ENCODE peak calls at places on chromosome 11, in five cellular contexts. One of them, this sample, is unnamed. For H3K27me3, the result is how much of the 10 kb centered on the place peaks cover.

GRCh38 chr11:61307354-61307753 is 12.2 kb upstream of the VWCE start:
- DNase-seq in transverse colon: no peak
- DNase-seq in heart right ventricle: no peak
- DNase-seq in adrenal gland: no peak
- DNase-seq in lower lobe of right lung: no peak
- DNase-seq in this sample: no peak

GRCh38 chr11:120807414-120808150 is 216.3 kb upstream of the TBCEL start:
- DNase-seq in transverse colon: no peak
- DNase-seq in heart right ventricle: no peak
- DNase-seq in adrenal gland: no peak
- DNase-seq in lower lobe of right lung: no peak
- DNase-seq in this sample: no peak

GRCh38 chr11:43555811-43556210 is 124.7 kb upstream of the HSD17B12 start:
- DNase-seq in transverse colon: no peak
- DNase-seq in heart right ventricle: peak
- DNase-seq in adrenal gland: peak
- DNase-seq in lower lobe of right lung: no peak
- DNase-seq in this sample: no peak

GRCh38 chr11:56876621-56877312 is 111.9 kb upstream of the OR5AK2 start:
- DNase-seq in transverse colon: no peak
- DNase-seq in heart right ventricle: peak
- DNase-seq in adrenal gland: no peak
- DNase-seq in lower lobe of right lung: no peak
- DNase-seq in this sample: no peak

GRCh38 chr11:20029193-20029592 is 131.1 kb downstream of the DBX1 start:
- DNase-seq in transverse colon: no peak
- DNase-seq in heart right ventricle: no peak
- DNase-seq in adrenal gland: no peak
- DNase-seq in lower lobe of right lung: no peak
- DNase-seq in this sample: no peak

GRCh38 chr11:14902650-14903350 is 10.8 kb upstream of the CYP2R1 start:
- DNase-seq in transverse colon: no peak
- DNase-seq in heart right ventricle: no peak
- DNase-seq in adrenal gland: no peak
- DNase-seq in lower lobe of right lung: no peak
- DNase-seq in this sample: no peak

GRCh38 chr11:45333506-45333971 is 47.4 kb upstream of the SYT13 start:
- DNase-seq in transverse colon: peak
- DNase-seq in heart right ventricle: peak
- DNase-seq in adrenal gland: peak
- DNase-seq in lower lobe of right lung: no peak
- DNase-seq in this sample: peak

GRCh38 chr11:62694455-62695167 is 5.3 kb upstream of the LRRN4CL start:
- DNase-seq in transverse colon: peak
- DNase-seq in heart right ventricle: peak
- DNase-seq in adrenal gland: peak
- DNase-seq in lower lobe of right lung: peak
- DNase-seq in this sample: peak

GRCh38 chr11:109734602-109735001 is 312.6 kb downstream of the C11orf87 start:
- DNase-seq in transverse colon: no peak
- DNase-seq in heart right ventricle: no peak
- DNase-seq in adrenal gland: no peak
- DNase-seq in lower lobe of right lung: no peak
- DNase-seq in this sample: no peak

GRCh38 chr11:6531267-6531752 is 34.2 kb downstream of the DNHD1 start:
- DNase-seq in transverse colon: no peak
- DNase-seq in heart right ventricle: peak
- DNase-seq in adrenal gland: peak
- DNase-seq in lower lobe of right lung: no peak
- DNase-seq in this sample: no peak

GRCh38 chr11:6405039-6405667 is 13.7 kb downstream of the APBB1 start:
- DNase-seq in transverse colon: no peak
- DNase-seq in heart right ventricle: no peak
- DNase-seq in adrenal gland: no peak
- DNase-seq in lower lobe of right lung: peak
- DNase-seq in this sample: no peak

DNA sequence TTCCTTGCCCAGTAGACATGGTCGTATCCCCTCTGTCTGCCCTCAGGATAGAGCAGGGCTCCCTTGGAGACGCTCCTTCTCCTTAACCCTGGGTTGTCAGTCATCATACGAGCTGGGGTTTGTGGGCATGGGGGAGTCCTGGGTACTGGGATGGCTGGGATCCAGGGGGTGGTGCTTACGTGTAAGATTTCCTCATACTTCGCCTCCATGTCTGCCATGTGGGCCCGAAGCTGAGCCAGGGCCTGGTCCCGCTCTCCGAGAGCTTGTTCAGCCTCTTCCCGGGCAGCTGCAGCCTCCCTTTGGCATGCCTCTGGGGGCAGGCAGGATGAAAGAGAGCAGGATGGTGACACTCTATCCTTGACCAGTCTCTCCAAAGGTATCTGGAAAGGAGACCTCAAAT is 5.3 kb downstream of the NHERF4 start:
- DNase-seq in transverse colon: no peak
- DNase-seq in heart right ventricle: no peak
- DNase-seq in adrenal gland: no peak
- DNase-seq in lower lobe of right lung: peak
- DNase-seq in this sample: no peak
- TF ChIP-seq CTCF in transverse colon: no peak
- TF ChIP-seq CTCF in heart right ventricle: no peak
- TF ChIP-seq CTCF in adrenal gland: no peak
- TF ChIP-seq CTCF in lower lobe of right lung: no peak
- TF ChIP-seq CTCF in this sample: no peak

DNA sequence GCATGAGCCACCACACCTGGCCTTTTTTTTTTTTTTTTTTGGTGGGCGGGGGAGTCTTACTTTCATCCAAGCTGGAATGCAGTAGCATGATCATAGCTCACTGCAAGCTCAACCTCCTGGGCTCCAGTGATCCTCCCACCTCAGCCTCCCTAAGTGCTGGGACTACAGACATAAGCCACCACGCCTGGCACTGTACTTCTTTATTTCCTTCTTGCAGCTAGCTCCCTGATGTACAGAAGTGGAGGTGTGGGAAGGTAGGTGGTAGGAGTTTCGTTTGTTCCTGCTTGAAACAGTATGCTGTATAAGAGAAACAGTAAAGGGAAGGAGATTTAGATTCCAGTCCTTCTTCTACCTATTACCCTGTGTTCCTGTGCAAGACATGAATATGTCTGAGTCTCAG is 72.1 kb downstream of the WNT11 start:
- DNase-seq in transverse colon: no peak
- DNase-seq in heart right ventricle: no peak
- DNase-seq in adrenal gland: no peak
- DNase-seq in lower lobe of right lung: no peak
- DNase-seq in this sample: no peak
- H3K27me3 ChIP-seq in transverse colon: under half
- H3K27me3 ChIP-seq in heart right ventricle: under half
- H3K27me3 ChIP-seq in adrenal gland: under half
- H3K27me3 ChIP-seq in lower lobe of right lung: under half
- H3K27me3 ChIP-seq in this sample: under half

DNA sequence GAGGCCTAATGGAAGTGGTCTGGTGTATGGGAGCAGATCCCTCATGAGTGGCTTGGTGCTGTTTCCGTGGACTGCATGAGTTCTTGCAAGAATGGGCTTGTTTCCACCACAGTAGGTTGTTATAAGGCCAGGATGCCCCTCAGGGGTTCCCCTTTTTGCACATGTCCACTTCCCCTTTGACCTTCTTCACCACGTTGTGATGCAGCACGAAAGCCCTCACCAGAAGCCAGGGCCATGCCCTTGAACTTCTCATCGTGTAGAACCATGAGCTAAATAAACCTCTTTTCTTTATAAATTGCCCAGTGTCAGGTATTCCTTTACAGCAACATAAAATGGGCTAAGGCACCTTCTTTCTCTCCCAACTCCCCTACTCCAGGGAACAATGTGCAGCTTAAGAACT is 2.8 kb upstream of the NARS2 start:
- DNase-seq in transverse colon: no peak
- DNase-seq in heart right ventricle: no peak
- DNase-seq in adrenal gland: no peak
- DNase-seq in lower lobe of right lung: no peak
- DNase-seq in this sample: no peak
- H3K27ac ChIP-seq in transverse colon: no peak
- H3K27ac ChIP-seq in heart right ventricle: no peak
- H3K27ac ChIP-seq in adrenal gland: no peak
- H3K27ac ChIP-seq in lower lobe of right lung: no peak
- H3K27ac ChIP-seq in this sample: no peak

DNA sequence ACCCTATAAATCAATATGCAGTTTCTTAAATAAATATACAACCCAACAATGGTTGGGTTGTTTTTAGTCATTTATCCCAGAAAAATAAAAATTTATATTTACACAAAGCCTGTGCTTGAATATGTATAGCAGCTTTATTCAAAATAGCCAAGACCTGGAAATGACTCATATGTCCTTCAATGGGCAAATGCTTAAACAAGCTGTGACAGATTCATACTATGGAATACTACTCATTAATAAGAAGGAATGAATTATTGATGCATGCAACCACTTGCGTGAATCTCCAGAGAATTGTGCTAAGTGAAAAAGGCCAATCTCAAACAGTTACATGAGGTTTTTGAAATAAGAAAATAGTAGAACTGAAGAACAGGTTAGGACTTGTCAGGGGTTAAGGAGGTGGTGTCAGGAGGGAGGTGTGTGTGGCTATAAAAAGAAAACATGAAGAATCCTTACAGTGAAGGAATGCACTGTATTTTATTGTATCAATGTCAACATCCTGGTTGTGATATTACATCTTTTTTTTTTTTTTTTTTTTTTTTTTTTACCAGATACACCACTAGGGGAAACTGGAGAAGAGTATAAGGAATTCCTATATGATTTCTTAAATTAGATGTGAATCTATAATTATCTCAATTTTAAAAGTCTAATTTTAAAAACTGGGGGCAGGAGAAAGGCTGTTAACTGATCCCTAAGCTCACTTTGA is 82.4 kb upstream of the CD44 start:
- DNase-seq in transverse colon: no peak
- DNase-seq in heart right ventricle: no peak
- DNase-seq in adrenal gland: no peak
- DNase-seq in lower lobe of right lung: no peak
- DNase-seq in this sample: no peak
- TF ChIP-seq CTCF in transverse colon: no peak
- TF ChIP-seq CTCF in heart right ventricle: no peak
- TF ChIP-seq CTCF in adrenal gland: no peak
- TF ChIP-seq CTCF in lower lobe of right lung: no peak
- TF ChIP-seq CTCF in this sample: no peak

This sample was measured in colonic mucosa.